ENCODE peak calls at places on chromosome 13, in five cellular contexts. One of them, this sample, is unnamed.

GRCh38 chr13:98410591-98410990 is 166.3 kb downstream of the STK24 start:
- DNase-seq in neuronal stem cell: no peak
- DNase-seq in IMR-90: no peak
- DNase-seq in fibroblast of lung: no peak
- DNase-seq in A549: no peak
- DNase-seq in this sample: no peak

GRCh38 chr13:98493035-98493401 is 83.9 kb downstream of the STK24 start:
- DNase-seq in A549: no peak
- DNase-seq in fibroblast of lung: no peak
- DNase-seq in neuronal stem cell: no peak
- DNase-seq in IMR-90: no peak
- DNase-seq in this sample: no peak

GRCh38 chr13:99265823-99266426 is 7.7 kb upstream of the GPR18 start:
- DNase-seq in fibroblast of lung: peak; percentile 41
- DNase-seq in neuronal stem cell: no peak
- DNase-seq in A549: peak; percentile 39
- DNase-seq in IMR-90: peak; percentile 63
- DNase-seq in this sample: peak; percentile 61

GRCh38 chr13:43782686-43783085 is 4.1 kb downstream of the ENOX1 start:
- DNase-seq in neuronal stem cell: no peak
- DNase-seq in IMR-90: no peak
- DNase-seq in fibroblast of lung: no peak
- DNase-seq in A549: no peak
- DNase-seq in this sample: no peak

GRCh38 chr13:78420814-78421213 is 182.5 kb downstream of the POU4F1 start:
- DNase-seq in A549: no peak
- DNase-seq in neuronal stem cell: no peak
- DNase-seq in IMR-90: no peak
- DNase-seq in fibroblast of lung: no peak
- DNase-seq in this sample: no peak

GRCh38 chr13:25874064-25874737 is 177.6 kb downstream of the SHISA2 start:
- DNase-seq in fibroblast of lung: no peak
- DNase-seq in A549: no peak
- DNase-seq in neuronal stem cell: no peak
- DNase-seq in IMR-90: no peak
- DNase-seq in this sample: no peak

GRCh38 chr13:112776971-112777370 is 87.1 kb downstream of the ATP11A start:
- DNase-seq in fibroblast of lung: no peak
- DNase-seq in A549: no peak
- DNase-seq in IMR-90: no peak
- DNase-seq in neuronal stem cell: no peak
- DNase-seq in this sample: no peak

GRCh38 chr13:82655518-82655855 is 1226.8 kb downstream of the SLITRK1 start:
- DNase-seq in fibroblast of lung: peak; percentile 40
- DNase-seq in IMR-90: peak; percentile 40
- DNase-seq in neuronal stem cell: no peak
- DNase-seq in A549: no peak
- DNase-seq in this sample: no peak

GRCh38 chr13:101846701-101847100 is 394.2 kb downstream of the ITGBL1 start:
- DNase-seq in IMR-90: no peak
- DNase-seq in A549: no peak
- DNase-seq in fibroblast of lung: no peak
- DNase-seq in neuronal stem cell: no peak
- DNase-seq in this sample: no peak

GRCh38 chr13:39373108-39373507 is 229.9 kb downstream of the LHFPL6 start:
- DNase-seq in fibroblast of lung: no peak
- DNase-seq in neuronal stem cell: no peak
- DNase-seq in IMR-90: no peak
- DNase-seq in A549: no peak
- DNase-seq in this sample: no peak

GRCh38 chr13:97259787-97260641 is 37.9 kb downstream of the MBNL2 start:
- DNase-seq in fibroblast of lung: peak; percentile 84
- DNase-seq in IMR-90: peak; percentile 84
- DNase-seq in neuronal stem cell: no peak
- DNase-seq in A549: peak; percentile 77
- DNase-seq in this sample: no peak

GRCh38 chr13:97257800-97258799 is 36.0 kb downstream of the MBNL2 start:
- DNase-seq in fibroblast of lung: peak; percentile 96
- DNase-seq in IMR-90: peak; percentile 90
- DNase-seq in A549: peak; percentile 95
- DNase-seq in neuronal stem cell: no peak
- DNase-seq in this sample: no peak

GRCh38 chr13:97256343-97256783 is 34.2 kb downstream of the MBNL2 start:
- DNase-seq in IMR-90: peak; percentile 97
- DNase-seq in neuronal stem cell: no peak
- DNase-seq in fibroblast of lung: peak; percentile 99
- DNase-seq in A549: peak; percentile 90
- DNase-seq in this sample: no peak

GRCh38 chr13:97257228-97257755 is 35.2 kb downstream of the MBNL2 start:
- DNase-seq in neuronal stem cell: no peak
- DNase-seq in A549: peak; percentile 23
- DNase-seq in IMR-90: no peak
- DNase-seq in fibroblast of lung: no peak
- DNase-seq in this sample: no peak

GRCh38 chr13:97258801-97259200 is 36.7 kb downstream of the MBNL2 start:
- DNase-seq in neuronal stem cell: no peak
- DNase-seq in IMR-90: peak; percentile 64
- DNase-seq in fibroblast of lung: peak; percentile 78
- DNase-seq in A549: no peak
- DNase-seq in this sample: no peak
- H3K4me2 ChIP-seq in neuronal stem cell: no peak overlapping the region
- H3K4me2 ChIP-seq in IMR-90: peak overlapping the region; percentile 59
- H3K4me2 ChIP-seq in fibroblast of lung: peak overlapping the region; percentile 36
- H3K4me2 ChIP-seq in A549: peak overlapping the region; percentile 91
- H3K4me2 ChIP-seq in this sample: no peak overlapping the region

GRCh38 chr13:31322702-31323101 is 122.9 kb downstream of the B3GLCT start:
- DNase-seq in fibroblast of lung: no peak
- DNase-seq in IMR-90: no peak
- DNase-seq in neuronal stem cell: no peak
- DNase-seq in A549: no peak
- DNase-seq in this sample: peak; percentile 11
- H3K4me2 ChIP-seq in fibroblast of lung: no peak overlapping the region
- H3K4me2 ChIP-seq in IMR-90: no peak overlapping the region
- H3K4me2 ChIP-seq in neuronal stem cell: no peak overlapping the region
- H3K4me2 ChIP-seq in A549: no peak overlapping the region
- H3K4me2 ChIP-seq in this sample: peak overlapping the region; percentile 76

DNA sequence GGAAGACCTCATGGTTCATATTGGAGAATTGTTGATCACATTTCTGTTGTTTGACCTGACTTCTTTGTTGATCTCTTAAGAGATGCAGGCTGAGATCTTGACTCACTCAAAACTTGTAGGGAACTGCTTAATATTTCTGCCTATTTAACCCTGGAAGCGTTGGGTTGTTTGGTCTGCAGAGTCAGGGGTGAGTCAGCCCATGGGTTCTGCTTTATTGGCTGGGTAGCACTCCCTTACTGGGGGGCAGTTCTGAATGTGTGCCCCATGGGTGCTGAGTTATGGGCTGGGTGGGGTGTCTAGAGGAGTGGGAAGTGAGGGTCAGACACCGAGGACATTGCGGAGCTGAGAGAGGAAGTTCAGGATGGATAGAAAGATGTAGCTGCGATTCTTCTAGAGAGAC is 87.9 kb downstream of the LRCH1 start:
- DNase-seq in neuronal stem cell: no peak
- DNase-seq in IMR-90: peak; percentile 58
- DNase-seq in A549: no peak
- DNase-seq in fibroblast of lung: peak; percentile 46
- DNase-seq in this sample: no peak
- H3K4me2 ChIP-seq in neuronal stem cell: no peak overlapping the region
- H3K4me2 ChIP-seq in IMR-90: no peak overlapping the region
- H3K4me2 ChIP-seq in A549: peak overlapping the region; percentile 23
- H3K4me2 ChIP-seq in fibroblast of lung: no peak overlapping the region
- H3K4me2 ChIP-seq in this sample: no peak overlapping the region

GRCh38 chr13:111629933-111630332 is 309.5 kb downstream of the TEX29 start:
- DNase-seq in fibroblast of lung: no peak
- DNase-seq in A549: no peak
- DNase-seq in neuronal stem cell: no peak
- DNase-seq in IMR-90: no peak
- DNase-seq in this sample: no peak

GRCh38 chr13:111633401-111633800 is 313.0 kb downstream of the TEX29 start:
- DNase-seq in IMR-90: no peak
- DNase-seq in neuronal stem cell: no peak
- DNase-seq in A549: no peak
- DNase-seq in fibroblast of lung: no peak
- DNase-seq in this sample: no peak

GRCh38 chr13:111630411-111630810 is 310.0 kb downstream of the TEX29 start:
- DNase-seq in A549: no peak
- DNase-seq in IMR-90: no peak
- DNase-seq in neuronal stem cell: no peak
- DNase-seq in fibroblast of lung: no peak
- DNase-seq in this sample: no peak

GRCh38 chr13:111634410-111634809 is 314.0 kb downstream of the TEX29 start:
- DNase-seq in fibroblast of lung: no peak
- DNase-seq in A549: no peak
- DNase-seq in IMR-90: no peak
- DNase-seq in neuronal stem cell: no peak
- DNase-seq in this sample: no peak

GRCh38 chr13:111632906-111633305 is 312.5 kb downstream of the TEX29 start:
- DNase-seq in neuronal stem cell: no peak
- DNase-seq in IMR-90: no peak
- DNase-seq in fibroblast of lung: no peak
- DNase-seq in A549: no peak
- DNase-seq in this sample: no peak
- H3K4me2 ChIP-seq in neuronal stem cell: no peak overlapping the region
- H3K4me2 ChIP-seq in IMR-90: no peak overlapping the region
- H3K4me2 ChIP-seq in fibroblast of lung: no peak overlapping the region
- H3K4me2 ChIP-seq in A549: no peak overlapping the region
- H3K4me2 ChIP-seq in this sample: no peak overlapping the region

DNA sequence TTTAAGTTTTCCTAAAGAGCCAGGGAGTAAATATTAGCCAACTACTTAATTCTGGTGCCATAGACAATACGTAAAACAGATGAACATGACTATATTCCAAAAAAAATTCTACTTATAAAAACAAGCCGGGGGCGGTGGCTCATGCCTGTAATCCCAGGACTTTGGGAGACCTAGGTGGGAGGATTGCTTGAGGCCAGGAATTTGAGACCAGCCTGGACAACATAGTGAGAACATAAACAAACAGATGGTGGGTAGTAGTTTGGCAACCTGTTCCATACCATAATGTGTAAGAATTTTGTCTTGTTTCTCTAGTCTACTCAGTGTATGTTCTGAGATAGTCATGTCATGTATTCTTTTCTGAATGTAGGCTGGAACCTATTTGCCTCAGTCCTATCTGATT is 25.4 kb downstream of the ITM2B start:
- DNase-seq in A549: no peak
- DNase-seq in fibroblast of lung: no peak
- DNase-seq in neuronal stem cell: no peak
- DNase-seq in IMR-90: no peak
- DNase-seq in this sample: no peak
- H3K4me2 ChIP-seq in A549: peak overlapping the region; percentile 38
- H3K4me2 ChIP-seq in fibroblast of lung: no peak overlapping the region
- H3K4me2 ChIP-seq in neuronal stem cell: no peak overlapping the region
- H3K4me2 ChIP-seq in IMR-90: no peak overlapping the region
- H3K4me2 ChIP-seq in this sample: no peak overlapping the region